ENCODE peak calls at places on chromosomes 3 and 15, in five cellular contexts. P is CD8-positive, alpha-beta T cell; Z is mesendoderm; S is hepatocyte; W is thoracic aorta. K is an unnamed sample.

GRCh38 chr3:56131976-56132590 is 336.2 kb downstream of the ERC2 start:
- DNase-seq in P (no peak), Z (peak; percentile 94), W (no peak), S (peak; percentile 76), K (no peak)

GRCh38 chr3:49712631-49713317 is 6.7 kb downstream of the AMIGO3 start:
- DNase-seq in W (no peak), Z (no peak), P (no peak), S (no peak), K (no peak)

GRCh38 chr15:53522878-53523455 is 236.5 kb downstream of the WDR72 start:
- DNase-seq in S (no peak), Z (peak; percentile 21), W (no peak), P (no peak), K (no peak)

GRCh38 chr3:112629425-112629824 is 11.5 kb downstream of the CCDC80 start:
- DNase-seq in S (peak; percentile 74), P (no peak), W (no peak), Z (peak; percentile 84), K (no peak)

GRCh38 chr15:98515186-98515585 is 133.2 kb upstream of the IGF1R start:
- DNase-seq in S (no peak), W (no peak), Z (no peak), P (no peak), K (no peak)

GRCh38 chr3:134677987-134678308 is 27.1 kb upstream of the KY start:
- DNase-seq in P (no peak), S (no peak), W (no peak), Z (no peak), K (no peak)

GRCh38 chr15:85062560-85062959 is 80.9 kb downstream of the PDE8A start:
- DNase-seq in P (no peak), Z (no peak), S (no peak), W (no peak), K (no peak)

GRCh38 chr15:82877825-82878224 is 68.4 kb downstream of the WHAMM start:
- DNase-seq in P (no peak), S (no peak), Z (no peak), W (no peak), K (no peak)

GRCh38 chr3:14360123-14360881 is 42.1 kb upstream of the SLC6A6 start:
- DNase-seq in Z (no peak), P (no peak), W (no peak), S (no peak), K (no peak)

GRCh38 chr3:45795509-45795881 is 841 bp downstream of the SLC6A20 start:
- DNase-seq in S (no peak), Z (peak; percentile 17), W (no peak), P (no peak), K (no peak)

GRCh38 chr15:72472907-72473669 is 1.0 kb upstream of the ARIH1 start:
- DNase-seq in Z (peak; percentile 40), W (no peak), P (no peak), S (peak; percentile 17), K (peak; percentile 12)

GRCh38 chr3:39255503-39256325 is 24.1 kb downstream of the CX3CR1 start:
- DNase-seq in W (no peak), Z (no peak), P (no peak), S (no peak), K (no peak)

GRCh38 chr3:115655761-115656282 is 32.5 kb downstream of the GAP43 start:
- DNase-seq in S (no peak), Z (no peak), W (no peak), P (no peak), K (no peak)

GRCh38 chr15:64232400-64232799 is 69.6 kb upstream of the PPIB start:
- DNase-seq in W (no peak), Z (no peak), P (no peak), S (no peak), K (peak; percentile 34)

GRCh38 chr3:174440350-174440716 is 418.8 kb upstream of the NAALADL2 start:
- DNase-seq in S (peak; percentile 32), Z (peak; percentile 33), P (no peak), W (no peak), K (peak; percentile 16)

GRCh38 chr15:99029358-99029871 is 21.8 kb upstream of the PGPEP1L start:
- DNase-seq in S (peak; percentile 28), P (peak; percentile 25), W (no peak), Z (no peak), K (no peak)

GRCh38 chr3:128100638-128101037 is 23.0 kb downstream of the RUVBL1 start:
- DNase-seq in P (no peak), S (no peak), Z (no peak), W (no peak), K (no peak)

GRCh38 chr3:127002195-127003174 is 19.6 kb downstream of the PLXNA1 start:
- DNase-seq in P (no peak), S (peak; percentile 88), W (peak; percentile 58), Z (peak; percentile 96), K (no peak)

GRCh38 chr15:93265046-93265658 is 176.1 kb upstream of the RGMA start:
- DNase-seq in W (no peak), Z (peak; percentile 16), S (peak; percentile 29), P (no peak), K (no peak)

GRCh38 chr3:66133050-66133757 is 87.6 kb upstream of the SLC25A26 start:
- DNase-seq in S (no peak), Z (no peak), W (no peak), P (no peak), K (no peak)

GRCh38 chr3:172156309-172156998 is 117.1 kb downstream of the FNDC3B start:
- DNase-seq in W (no peak), P (no peak), Z (peak; percentile 72), S (no peak), K (no peak)

GRCh38 chr15:79370716-79371115 is 59.8 kb downstream of the TMED3 start:
- DNase-seq in S (no peak), P (no peak), W (no peak), Z (peak; percentile 95), K (no peak)

GRCh38 chr3:122793568-122794416 is at the start of gene HSPBAP1:
- DNase-seq in Z (peak; percentile 98), W (peak; percentile 83), P (peak; percentile 93), S (peak; percentile 94), K (peak; percentile 93)

GRCh38 chr3:57141719-57142118 is 23.4 kb downstream of the IL17RD start:
- DNase-seq in Z (peak; percentile 66), S (no peak), P (no peak), W (no peak), K (no peak)

GRCh38 chr15:51320843-51321242 is 17.6 kb downstream of the CYP19A1 start:
- DNase-seq in Z (no peak), S (no peak), W (no peak), P (no peak), K (no peak)

GRCh38 chr3:182925330-182925943 is 54.9 kb downstream of the DCUN1D1 start:
- DNase-seq in Z (no peak), P (no peak), W (no peak), S (no peak), K (no peak)

GRCh38 chr3:196246612-196247308 is 30.4 kb downstream of the SLC51A start:
- DNase-seq in Z (no peak), S (no peak), P (no peak), W (no peak), K (no peak)

GRCh38 chr3:98657429-98657828 is 64.0 kb upstream of the CPOX start:
- DNase-seq in W (no peak), P (peak; percentile 51), Z (peak; percentile 50), S (peak; percentile 65), K (peak; percentile 55)
- H3K4me3 ChIP-seq in W (peak overlapping the region; percentile 49), P (no peak overlapping the region), Z (no peak overlapping the region), S (no peak overlapping the region), K (no peak overlapping the region)

GRCh38 chr3:36219398-36219797 is 160.9 kb upstream of the STAC start:
- DNase-seq in Z (no peak), P (no peak), S (no peak), W (no peak), K (no peak)
- H3K4me3 ChIP-seq in Z (no peak overlapping the region), P (no peak overlapping the region), S (no peak overlapping the region), W (no peak overlapping the region), K (no peak overlapping the region)

DNA sequence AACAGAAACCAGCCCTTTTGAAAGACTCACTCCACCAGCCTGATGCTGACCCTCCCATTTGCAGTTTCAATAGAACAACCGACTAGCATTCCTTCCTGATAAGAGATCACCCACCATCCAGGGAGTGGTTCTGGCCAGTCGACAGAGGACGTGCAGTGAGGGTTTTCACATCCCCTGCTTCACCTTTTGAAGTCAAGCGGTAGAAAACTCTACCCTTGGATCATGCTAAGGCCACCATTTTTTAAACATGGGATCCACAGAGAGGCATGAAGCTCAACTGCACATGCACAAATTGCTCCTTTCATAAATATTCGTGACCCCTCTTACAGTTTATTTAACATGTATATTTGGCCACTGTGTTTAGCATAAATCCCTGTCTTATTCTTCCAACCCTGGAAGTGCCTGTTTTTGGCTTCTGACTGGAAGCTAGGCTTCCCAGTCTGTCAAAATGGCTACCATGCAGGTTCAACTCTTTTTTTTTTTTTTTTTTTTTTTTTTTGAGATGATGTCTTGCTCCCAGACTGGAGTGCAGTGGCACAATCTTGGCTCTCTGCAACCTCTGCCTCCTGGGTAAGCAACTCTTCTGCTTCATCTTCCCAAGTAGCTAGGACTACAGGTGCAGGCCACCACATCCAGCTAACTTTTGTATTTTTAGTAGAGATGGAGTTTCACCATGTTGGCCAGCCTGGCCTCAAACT is 1.0 kb upstream of the THUMPD3 start:
- DNase-seq in Z (peak; percentile 27), P (no peak), W (no peak), S (peak; percentile 19), K (no peak)
- H3K4me3 ChIP-seq in Z (no peak overlapping the region), P (peak overlapping the region; percentile 97), W (peak overlapping the region; percentile 87), S (no peak overlapping the region), K (peak overlapping the region; percentile 75)

DNA sequence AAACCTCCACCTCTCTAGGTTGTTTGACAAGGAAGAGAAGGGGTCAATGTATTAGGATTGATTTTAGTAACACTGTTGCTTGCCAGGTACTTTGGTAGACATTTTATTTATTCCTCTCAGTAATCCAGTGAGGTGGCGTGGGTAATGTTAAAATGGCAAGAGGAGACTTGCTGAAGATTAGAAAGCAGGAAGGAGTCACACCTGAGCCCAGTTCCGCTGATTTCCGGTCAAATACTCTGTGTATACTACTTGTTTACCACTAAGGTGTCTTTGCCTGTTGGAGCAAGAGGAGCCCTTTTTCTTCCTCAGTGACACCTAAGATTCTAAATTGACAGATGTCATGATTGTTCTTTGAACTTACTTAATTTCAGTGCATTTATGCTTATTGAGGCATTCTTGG is 1.7 kb downstream of the OXNAD1 start:
- DNase-seq in Z (no peak), P (no peak), S (no peak), W (no peak), K (peak; percentile 18)
- H3K4me3 ChIP-seq in Z (no peak overlapping the region), P (no peak overlapping the region), S (no peak overlapping the region), W (no peak overlapping the region), K (no peak overlapping the region)

DNA sequence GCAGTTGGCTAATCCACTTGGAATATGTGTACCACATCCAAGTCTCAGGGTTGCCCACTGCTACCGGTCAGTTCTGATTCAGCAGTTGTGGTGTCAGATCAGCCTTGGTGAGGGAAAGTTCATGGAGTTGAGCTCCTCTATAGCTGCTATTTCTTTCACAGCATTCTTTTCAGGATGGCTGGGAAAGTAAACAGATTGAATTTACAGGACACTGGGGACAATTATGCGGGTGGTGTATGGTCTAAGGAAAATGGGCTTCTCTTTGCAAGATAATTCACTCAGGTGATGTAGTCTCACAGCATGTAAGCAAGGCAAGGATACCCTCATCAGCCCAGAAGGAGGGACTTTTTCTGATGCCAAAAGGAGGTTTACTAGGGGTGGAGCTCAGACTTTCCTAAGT is 249.9 kb downstream of the DOCK3 start:
- DNase-seq in W (no peak), S (no peak), P (no peak), Z (no peak), K (no peak)
- H3K4me3 ChIP-seq in W (no peak overlapping the region), S (no peak overlapping the region), P (no peak overlapping the region), Z (no peak overlapping the region), K (no peak overlapping the region)

GRCh38 chr3:120445654-120446053 is 5.1 kb downstream of the FSTL1 start:
- DNase-seq in Z (no peak), P (no peak), S (no peak), W (no peak), K (no peak)
- H3K4me3 ChIP-seq in Z (no peak overlapping the region), P (no peak overlapping the region), S (no peak overlapping the region), W (peak overlapping the region; percentile 16), K (no peak overlapping the region)

K was measured in small intestine.